ENCODE peak calls at places on chromosomes 1 and 21, in four cellular contexts. F, X, P and T are unnamed samples.
A peak's percentile ranks its signal among the peaks of the same experiment; 100 is the strongest.

GRCh38 chr1:5265416-5266075 is 611.1 kb downstream of the AJAP1 start:
- DNase-seq in P (no peak), F (no peak), X (no peak), T (no peak)

GRCh38 chr1:7678491-7679158 is 92.5 kb upstream of the VAMP3 start:
- DNase-seq in X (no peak), F (no peak), P (no peak), T (no peak)

GRCh38 chr1:1894354-1895049 is 3.6 kb upstream of the GNB1 start:
- DNase-seq in X (no peak), P (no peak), F (no peak), T (no peak)

GRCh38 chr1:77926561-77927357 is 38.3 kb downstream of the NEXN start:
- DNase-seq in F (no peak), P (no peak), X (no peak), T (no peak)

GRCh38 chr1:183515002-183515689 is 42.8 kb downstream of the SMG7 start:
- DNase-seq in F (no peak), P (peak; percentile 61), X (peak; percentile 78), T (no peak)

GRCh38 chr1:235989105-235989504 is 75.8 kb downstream of the NID1 start:
- DNase-seq in X (no peak), P (no peak), F (no peak), T (no peak)

GRCh38 chr1:24572301-24572700 is 16.4 kb downstream of the NCMAP start:
- DNase-seq in P (no peak), F (no peak), X (no peak), T (no peak)

GRCh38 chr1:145978477-145978859 is 14.0 kb downstream of the POLR3GL start:
- DNase-seq in F (no peak), X (no peak), P (no peak), T (no peak)

GRCh38 chr21:42118901-42119300 is 47.8 kb downstream of the UMODL1 start:
- DNase-seq in F (no peak), P (no peak), X (no peak), T (no peak)

GRCh38 chr1:162552684-162553252 is 8.8 kb upstream of the UAP1 start:
- DNase-seq in F (no peak), X (no peak), P (no peak), T (no peak)

GRCh38 chr21:37356710-37357109 is 9.9 kb upstream of the DYRK1A start:
- DNase-seq in P (no peak), X (no peak), F (no peak), T (no peak)

GRCh38 chr1:118615066-118615465 is 373.1 kb downstream of the TBX15 start:
- DNase-seq in P (no peak), F (no peak), X (no peak), T (no peak)

GRCh38 chr1:174103766-174104165 is 55.6 kb upstream of the RABGAP1L start:
- DNase-seq in F (no peak), P (no peak), X (no peak), T (no peak)

GRCh38 chr1:61083014-61083798 is 845 bp downstream of the NFIA start:
- DNase-seq in P (no peak), F (no peak), X (no peak), T (peak; percentile 5)

GRCh38 chr1:236064674-236065508 is at the start of gene NID1:
- DNase-seq in X (peak; percentile 15), P (peak; percentile 88), F (no peak), T (peak; percentile 6)

GRCh38 chr1:205590457-205590768 is 41.4 kb downstream of the ELK4 start:
- DNase-seq in F (no peak), X (no peak), P (no peak), T (no peak)

GRCh38 chr21:46005481-46005881 is 23.9 kb downstream of the COL6A1 start:
- DNase-seq in F (no peak), X (no peak), P (no peak), T (no peak)

GRCh38 chr1:11882814-11883538 is 24.2 kb upstream of the NPPB start:
- DNase-seq in F (no peak), P (peak; percentile 95), X (no peak), T (no peak)

GRCh38 chr1:220485791-220486190 is 42.1 kb upstream of the MARK1 start:
- DNase-seq in P (no peak), F (no peak), X (no peak), T (no peak)

GRCh38 chr1:4086921-4087320 is 186.8 kb upstream of the C1orf174 start:
- DNase-seq in X (no peak), F (no peak), P (no peak), T (no peak)

GRCh38 chr1:10374442-10374860 is 24.4 kb upstream of the PGD start:
- DNase-seq in X (no peak), F (no peak), P (no peak), T (no peak)

GRCh38 chr1:32924881-32925344 is 23.7 kb upstream of the TMEM54 start:
- DNase-seq in F (no peak), P (peak; percentile 68), X (no peak), T (no peak)

GRCh38 chr21:24290151-24290833 is 1317.0 kb downstream of the MRPL39 start:
- DNase-seq in F (no peak), P (peak; percentile 5), X (no peak), T (peak; percentile 16)

GRCh38 chr1:29583727-29584126 is 347.4 kb downstream of the PTPRU start:
- DNase-seq in X (no peak), P (no peak), F (no peak), T (no peak)

GRCh38 chr21:42303443-42303842 is 11.8 kb downstream of the TFF3 start:
- DNase-seq in P (no peak), F (no peak), X (no peak), T (no peak)

GRCh38 chr1:24771574-24771973 is 26.3 kb downstream of the CLIC4 start:
- DNase-seq in X (no peak), F (no peak), P (no peak), T (no peak)

GRCh38 chr1:29630756-29631155 is 394.4 kb downstream of the PTPRU start:
- DNase-seq in P (no peak), F (no peak), X (no peak), T (no peak)

GRCh38 chr1:1914842-1915692 is at the start of gene CALML6:
- DNase-seq in F (no peak), X (no peak), P (no peak), T (no peak)

GRCh38 chr1:228698017-228698329 is 37.3 kb upstream of the RHOU start:
- DNase-seq in X (no peak), F (no peak), P (no peak), T (no peak)

GRCh38 chr1:214843281-214843680 is 239.3 kb upstream of the KCNK2 start:
- DNase-seq in X (no peak), P (no peak), F (no peak), T (no peak)

GRCh38 chr21:37631319-37632117 is 264.9 kb downstream of the DYRK1A start:
- DNase-seq in P (peak; percentile 66), X (no peak), F (no peak), T (no peak)

GRCh38 chr1:152654110-152654509 is 9.1 kb upstream of the LCE2D start:
- DNase-seq in P (peak; percentile 68), X (peak; percentile 70), F (no peak), T (peak; percentile 8)

GRCh38 chr1:71223949-71224348 is 143.1 kb upstream of the ZRANB2 start:
- DNase-seq in P (no peak), X (no peak), F (no peak), T (no peak)

GRCh38 chr1:56336972-56337371 is 242.4 kb downstream of the PLPP3 start:
- DNase-seq in X (no peak), F (no peak), P (no peak), T (no peak)

GRCh38 chr1:76679534-76680152 is 187.6 kb upstream of the ST6GALNAC5 start:
- DNase-seq in P (no peak), F (no peak), X (no peak), T (no peak)